ENCODE peak calls at places on chromosomes 11 and 22, in ten cellular contexts. Z, L, E, A, G, C, Q, U, N and V are unnamed samples.
A peak's percentile ranks its signal among the peaks of the same experiment; 100 is the strongest.

GRCh38 chr11:128761339-128761738 is 67.5 kb downstream of the FLI1 start:
- DNase-seq in Z (no peak), L (no peak), E (no peak), A (no peak), G (no peak), C (no peak), Q (no peak), U (no peak), N (no peak), V (no peak)

GRCh38 chr11:106961518-106961917 is 56.8 kb downstream of the GUCY1A2 start:
- DNase-seq in Z (no peak), L (no peak), E (no peak), A (no peak), G (peak; percentile 53), C (no peak), Q (no peak), U (no peak), N (no peak), V (no peak)

GRCh38 chr22:36442506-36443197 is 38.8 kb downstream of the TXN2 start:
- DNase-seq in Z (no peak), L (no peak), E (no peak), A (no peak), G (no peak), C (no peak), Q (no peak), U (no peak), N (no peak), V (no peak)

GRCh38 chr22:37563153-37564081 is 3.1 kb downstream of the CDC42EP1 start:
- DNase-seq in Z (peak; percentile 77), L (peak; percentile 82), E (no peak), A (peak; percentile 96), G (peak; percentile 83), C (peak; percentile 66), Q (peak; percentile 63), U (peak; percentile 80), N (peak; percentile 95), V (peak; percentile 71)

GRCh38 chr11:64060861-64061444 is 25.2 kb downstream of the FLRT1 start:
- DNase-seq in Z (peak; percentile 44), L (peak; percentile 28), E (no peak), A (no peak), G (peak; percentile 34), C (no peak), Q (no peak), U (peak; percentile 42), N (peak; percentile 49), V (peak; percentile 78)

GRCh38 chr11:2551131-2551530 is 106.3 kb downstream of the KCNQ1 start:
- DNase-seq in Z (no peak), L (no peak), E (no peak), A (no peak), G (no peak), C (no peak), Q (no peak), U (peak; percentile 15), N (peak; percentile 8), V (no peak)

GRCh38 chr11:119149371-119150275 is 771 bp downstream of the ABCG4 start:
- DNase-seq in Z (no peak), L (no peak), E (peak; percentile 72), A (no peak), G (no peak), C (no peak), Q (no peak), U (no peak), N (no peak), V (no peak)

GRCh38 chr11:70544067-70544773 is 145.9 kb downstream of the CTTN start:
- DNase-seq in Z (no peak), L (no peak), E (no peak), A (no peak), G (no peak), C (no peak), Q (no peak), U (no peak), N (no peak), V (no peak)

GRCh38 chr11:9852465-9852864 is 188.6 kb downstream of the SWAP70 start:
- DNase-seq in Z (no peak), L (no peak), E (no peak), A (no peak), G (no peak), C (no peak), Q (no peak), U (no peak), N (no peak), V (no peak)

GRCh38 chr22:31284241-31284745 is 8.0 kb downstream of the PIK3IP1 start:
- DNase-seq in Z (no peak), L (no peak), E (no peak), A (no peak), G (no peak), C (no peak), Q (no peak), U (no peak), N (no peak), V (no peak)

GRCh38 chr11:101428918-101429317 is 154.9 kb downstream of the TRPC6 start:
- DNase-seq in Z (no peak), L (no peak), E (peak; percentile 26), A (no peak), G (peak; percentile 46), C (no peak), Q (no peak), U (no peak), N (no peak), V (no peak)

GRCh38 chr22:18048041-18048440 is 23.7 kb upstream of the MICAL3 start:
- DNase-seq in Z (no peak), L (no peak), E (no peak), A (no peak), G (no peak), C (no peak), Q (no peak), U (no peak), N (no peak), V (no peak)

GRCh38 chr11:117490019-117490679 is 162.5 kb downstream of the CEP164 start:
- DNase-seq in Z (no peak), L (no peak), E (peak; percentile 43), A (no peak), G (no peak), C (no peak), Q (no peak), U (no peak), N (no peak), V (no peak)

GRCh38 chr11:36280531-36280930 is 8.7 kb downstream of the COMMD9 start:
- DNase-seq in Z (no peak), L (no peak), E (no peak), A (no peak), G (no peak), C (no peak), Q (no peak), U (no peak), N (no peak), V (no peak)

GRCh38 chr11:2770556-2771301 is 70.9 kb upstream of the KCNQ1OT1 start:
- DNase-seq in Z (peak; percentile 15), L (peak; percentile 23), E (no peak), A (no peak), G (no peak), C (no peak), Q (no peak), U (peak; percentile 19), N (peak; percentile 10), V (no peak)

DNA sequence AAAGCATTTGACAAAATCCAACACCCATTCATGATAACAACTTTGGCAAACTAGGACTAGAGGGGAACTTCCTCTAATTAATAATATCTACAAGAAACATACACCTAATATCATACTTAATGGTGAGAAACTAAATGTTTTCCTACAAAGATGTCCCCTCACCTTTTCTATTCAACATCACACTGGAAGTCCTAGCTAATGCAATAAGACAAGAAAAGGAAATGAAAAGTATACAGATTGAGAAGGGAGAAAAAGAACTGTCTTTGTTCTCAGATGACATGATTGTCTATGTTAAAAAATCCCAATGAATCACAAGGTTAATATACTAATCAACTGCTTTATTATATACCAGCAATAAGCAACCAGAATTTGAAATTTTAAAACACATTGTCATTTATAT is 52.4 kb downstream of the C11orf65 start:
- DNase-seq in Z (no peak), L (no peak), E (no peak), A (no peak), G (no peak), C (no peak), Q (no peak), U (no peak), N (no peak), V (no peak)
- TF ChIP-seq POLR2A in Z (no peak), L (no peak), E (no peak), A (no peak), G (no peak), C (no peak), Q (no peak), U (no peak), N (no peak), V (no peak)

GRCh38 chr11:12130180-12130980 is 20.0 kb downstream of the MICAL2 start:
- DNase-seq in Z (no peak), L (no peak), E (no peak), A (no peak), G (no peak), C (no peak), Q (no peak), U (no peak), N (no peak), V (no peak)
- TF ChIP-seq POLR2A in Z (no peak), L (no peak), E (no peak), A (no peak), G (no peak), C (no peak), Q (no peak), U (no peak), N (no peak), V (no peak)

DNA sequence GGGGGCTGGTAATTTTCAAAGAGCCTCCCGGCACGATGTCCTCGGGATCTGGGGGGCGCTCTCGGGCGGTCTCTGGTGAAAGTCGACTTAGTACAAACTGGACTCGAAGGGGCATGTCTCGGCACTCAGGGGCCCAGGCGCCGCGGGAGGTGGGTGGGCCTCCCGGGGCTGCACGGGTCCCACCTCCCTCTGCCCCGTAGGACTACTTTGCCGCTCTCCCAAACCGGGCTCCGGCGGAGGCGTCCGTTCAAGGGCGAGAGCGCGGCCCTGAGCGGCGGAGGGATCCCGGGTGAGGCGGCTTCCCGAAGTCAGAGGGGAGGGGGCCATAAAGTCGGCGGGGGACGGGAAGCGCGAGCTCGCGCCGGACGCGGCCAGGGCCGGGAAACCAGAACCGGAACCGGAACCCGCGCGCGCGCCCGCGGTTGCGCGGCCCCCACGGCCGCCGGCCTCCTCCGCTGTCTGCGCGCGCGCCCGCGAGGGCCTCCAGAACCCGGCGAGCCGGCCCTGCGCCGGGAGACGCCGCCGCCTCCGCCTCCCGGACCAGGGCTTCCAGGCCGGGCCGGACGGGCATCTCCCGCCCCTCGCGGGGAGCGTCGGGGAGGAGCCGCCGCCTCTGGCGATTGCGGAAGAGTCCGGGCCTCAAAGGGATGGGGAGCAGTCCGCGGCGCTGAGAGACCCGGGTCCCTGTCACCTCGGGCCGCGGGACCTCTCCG is at the start of gene ARHGEF12:
- DNase-seq in Z (peak; percentile 93), L (peak; percentile 96), E (no peak), A (peak; percentile 96), G (peak; percentile 97), C (peak; percentile 95), Q (peak; percentile 95), U (peak; percentile 96), N (peak; percentile 97), V (peak; percentile 57)
- TF ChIP-seq POLR2A in Z (no peak), L (peak; percentile 56), E (no peak), A (peak; percentile 97), G (peak; percentile 35), C (peak; percentile 95), Q (peak; percentile 60), U (peak; percentile 96), N (peak; percentile 88), V (peak; percentile 30)

DNA sequence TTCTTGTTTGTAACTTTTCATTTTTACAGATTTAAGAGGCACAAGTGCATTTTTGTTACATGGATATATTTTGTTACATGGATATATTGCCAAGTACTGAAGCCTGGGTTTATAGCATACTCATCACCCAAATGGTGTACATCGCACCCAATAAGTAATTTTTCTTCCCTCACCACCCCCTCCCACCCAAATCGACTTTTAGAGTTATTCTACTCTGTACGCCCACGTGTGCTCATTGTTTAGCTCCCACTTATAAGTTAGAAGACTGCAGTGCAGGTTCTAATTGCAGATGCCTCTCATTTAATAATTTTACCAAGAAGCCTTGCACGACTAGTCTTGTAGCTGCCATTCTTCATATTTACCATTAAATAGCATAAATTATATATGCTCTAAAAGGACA is 20.5 kb upstream of the VWA5A start:
- DNase-seq in Z (no peak), L (no peak), E (no peak), A (no peak), G (no peak), C (no peak), Q (no peak), U (no peak), N (no peak), V (no peak)
- TF ChIP-seq POLR2A in Z (no peak), L (no peak), E (no peak), A (no peak), G (no peak), C (no peak), Q (no peak), U (no peak), N (no peak), V (no peak)